ENCODE peak calls at places on chromosomes 11 and 22, in five cellular contexts. X is IMR-90, J is breast epithelium, B is testis, E is gastrocnemius medialis. H is an unnamed sample.

GRCh38 chr22:44847380-44847779 is 95.0 kb downstream of the ARHGAP8 start:
- DNase-seq in B (no peak), J (no peak), X (no peak), E (no peak), H (no peak)

GRCh38 chr11:126152586-126152985 is 58.9 kb downstream of the RPUSD4 start:
- DNase-seq in B (no peak), J (no peak), E (no peak), X (no peak), H (no peak)

GRCh38 chr11:116115801-116116200 is 611.6 kb upstream of the CADM1 start:
- DNase-seq in B (no peak), X (no peak), J (no peak), E (no peak), H (no peak)

GRCh38 chr11:36540998-36541397 is 26.8 kb upstream of the RAG1 start:
- DNase-seq in E (peak), B (peak), J (no peak), X (peak), H (peak)

GRCh38 chr22:29308148-29308790 is 1.8 kb downstream of the GAS2L1 start:
- DNase-seq in J (no peak), X (no peak), E (no peak), B (no peak), H (no peak)

GRCh38 chr11:59680287-59681154 is 11.7 kb upstream of the PATL1 start:
- DNase-seq in B (peak), E (peak), X (peak), J (peak), H (peak)

GRCh38 chr11:57480409-57481137 is 20.2 kb downstream of the RTN4RL2 start:
- DNase-seq in E (no peak), X (peak), B (peak), J (no peak), H (peak)

GRCh38 chr11:94674005-94674491 is 94.1 kb upstream of the AMOTL1 start:
- DNase-seq in E (peak), J (no peak), X (no peak), B (no peak), H (peak)

GRCh38 chr11:64504999-64505398 is 86.0 kb upstream of the SLC22A12 start:
- DNase-seq in E (no peak), B (peak), X (no peak), J (no peak), H (no peak)

GRCh38 chr22:22681221-22681739 is 36.9 kb downstream of the GGTLC2 start:
- DNase-seq in E (no peak), B (no peak), J (no peak), X (peak), H (no peak)

GRCh38 chr11:57515332-57516060 is at the start of gene SLC43A1:
- DNase-seq in E (peak), J (no peak), B (peak), X (peak), H (peak)

GRCh38 chr11:66288138-66288865 is 641 bp downstream of the YIF1A start:
- DNase-seq in X (no peak), E (no peak), B (no peak), J (no peak), H (no peak)

GRCh38 chr22:27372969-27373670 is 428.4 kb downstream of the MN1 start:
- DNase-seq in E (no peak), B (no peak), X (no peak), J (no peak), H (no peak)

GRCh38 chr22:43007519-43008102 is 7.3 kb downstream of the PACSIN2 start:
- DNase-seq in E (no peak), J (no peak), X (peak), B (no peak), H (peak)

GRCh38 chr11:65412271-65413076 is 10.1 kb upstream of the NEAT1 start:
- DNase-seq in E (no peak), B (no peak), X (no peak), J (peak), H (no peak)

GRCh38 chr11:115321602-115322289 is 182.5 kb downstream of the CADM1 start:
- DNase-seq in X (peak), B (no peak), J (no peak), E (no peak), H (no peak)

GRCh38 chr11:64337538-64338249 is 2.3 kb upstream of the CCDC88B start:
- DNase-seq in J (no peak), E (no peak), X (no peak), B (no peak), H (no peak)

DNA sequence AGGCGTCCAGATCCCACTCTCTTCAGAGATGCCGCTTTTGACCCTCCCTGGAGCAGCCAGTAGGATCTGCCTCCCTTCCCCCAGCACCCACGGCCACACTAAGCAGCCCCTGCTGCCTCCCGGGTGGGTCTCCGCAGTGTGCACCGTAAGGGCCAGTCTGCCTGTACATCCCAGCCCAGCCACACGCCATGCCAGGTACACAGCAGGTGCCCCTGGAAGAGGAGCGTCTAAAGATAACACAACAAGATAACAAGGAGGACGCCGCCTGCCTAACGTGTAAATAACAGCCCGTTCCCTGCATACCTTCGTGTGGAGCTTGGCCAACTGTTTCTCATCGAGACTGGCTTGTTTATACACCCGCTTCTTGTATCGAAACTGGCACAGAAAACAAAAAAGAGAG is 139.4 kb downstream of the SHANK2 start:
- DNase-seq in J (no peak), B (no peak), X (no peak), E (no peak), H (no peak)
- TF ChIP-seq CTCF in J (no peak), B (no peak), X (no peak), E (no peak), H (no peak)

DNA sequence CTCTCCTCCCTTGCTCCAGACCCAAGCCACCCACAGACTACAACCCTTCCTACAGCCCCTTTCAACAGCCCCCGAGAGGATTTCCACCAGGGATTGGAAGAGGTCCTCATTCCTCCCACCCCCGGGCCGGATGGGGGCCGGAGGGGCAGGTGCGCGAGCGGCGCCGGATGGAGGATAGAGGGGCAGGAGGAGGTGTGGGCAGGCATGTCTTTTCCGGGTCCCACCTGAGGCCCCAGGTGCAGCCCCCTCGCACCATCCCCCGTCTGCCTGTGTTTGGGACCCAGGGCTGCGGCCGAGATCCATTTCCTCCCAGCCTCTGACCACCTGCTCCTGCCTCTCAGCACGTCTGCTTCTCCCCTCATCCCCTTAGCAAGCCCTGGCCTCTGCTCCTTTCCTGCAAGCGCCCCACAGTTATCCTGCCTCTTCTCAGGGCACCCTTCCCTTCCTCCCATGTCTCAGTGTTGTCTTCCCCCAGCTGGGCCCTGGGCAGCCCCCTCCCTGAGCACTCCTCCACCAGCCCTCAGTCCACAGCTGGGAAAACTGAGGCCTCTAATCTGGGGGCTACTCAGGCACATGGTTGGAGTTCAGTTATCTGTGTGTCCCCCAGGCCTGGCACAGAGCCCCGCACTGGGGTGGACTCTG is 19.3 kb upstream of the CBX7 start:
- DNase-seq in E (no peak), J (no peak), X (no peak), B (no peak), H (no peak)
- H3K27ac ChIP-seq in E (peak), J (no peak), X (no peak), B (no peak), H (no peak)

DNA sequence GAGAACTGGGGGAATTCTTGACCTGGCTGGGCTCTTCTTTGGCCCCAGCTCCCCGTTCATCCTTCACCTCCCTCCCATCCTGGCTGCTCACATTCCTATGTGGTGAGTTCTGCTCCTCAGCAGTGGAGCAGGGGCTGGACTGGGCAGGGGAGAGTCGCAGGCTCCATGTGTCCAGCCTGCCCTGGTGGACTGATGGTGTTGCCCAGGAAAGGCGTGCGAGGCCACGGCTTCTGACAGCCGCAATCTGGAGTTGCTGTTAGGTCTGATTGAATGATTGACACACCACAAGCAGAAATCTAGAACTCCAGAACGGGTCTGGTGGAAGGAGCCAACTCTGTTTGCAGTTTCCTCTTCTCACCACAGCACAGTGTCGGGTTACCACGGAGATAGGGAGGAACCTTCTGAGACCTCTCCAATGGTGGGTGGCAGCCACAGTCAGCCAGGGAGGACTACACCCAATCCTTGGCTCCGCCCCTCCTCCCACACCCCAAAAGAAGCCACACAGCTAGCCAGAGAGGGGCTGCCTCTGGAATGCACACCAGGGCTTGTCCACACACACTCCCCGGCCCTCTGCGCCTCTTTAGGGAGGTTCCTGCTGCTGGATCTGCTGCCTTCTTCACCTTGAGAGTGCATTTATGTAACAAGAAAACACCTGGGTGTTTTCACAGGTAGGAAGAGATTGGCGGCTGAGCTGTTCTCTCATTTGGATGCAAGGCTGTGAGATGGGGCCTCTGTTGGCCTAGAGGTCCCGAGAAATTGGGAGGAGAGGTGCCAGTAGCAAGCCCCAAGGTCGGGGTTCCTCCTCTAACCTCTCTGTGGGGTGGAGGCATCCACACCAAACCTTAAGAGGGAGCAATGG is 56.4 kb upstream of the CD44 start:
- DNase-seq in B (peak), X (peak), J (peak), E (peak), H (peak)
- TF ChIP-seq POLR2A in B (no peak), X (peak), J (no peak), E (no peak), H (no peak)

DNA sequence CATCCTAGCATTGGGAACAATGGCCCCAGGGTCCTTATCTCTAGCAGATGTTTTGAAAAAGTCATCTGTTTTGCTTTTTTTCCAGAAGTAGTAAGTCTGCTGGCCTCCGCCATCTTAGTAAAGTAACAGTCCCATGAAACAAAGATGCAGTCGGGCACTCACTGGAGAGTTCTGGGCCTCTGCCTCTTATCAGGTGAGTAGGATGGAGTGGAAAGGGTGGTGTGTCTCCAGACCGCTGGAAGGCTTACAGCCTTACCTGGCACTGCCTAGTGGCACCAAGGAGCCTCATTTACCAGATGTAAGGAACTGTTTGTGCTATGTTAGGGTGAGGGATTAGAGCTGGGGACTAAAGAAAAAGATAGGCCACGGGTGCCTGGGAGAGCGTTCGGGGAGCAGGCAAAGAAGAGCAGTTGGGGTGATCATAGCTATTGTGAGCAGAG is 299 bp downstream of the CD3E start:
- DNase-seq in X (no peak), J (no peak), E (no peak), B (no peak), H (no peak)
- TF ChIP-seq CTCF in X (no peak), J (no peak), E (no peak), B (no peak), H (no peak)

GRCh38 chr11:118922745-118923627 is 2.7 kb downstream of the BCL9L start:
- DNase-seq in J (no peak), X (no peak), E (no peak), B (no peak), H (no peak)

GRCh38 chr11:118921929-118922744 is 3.6 kb downstream of the BCL9L start:
- DNase-seq in J (peak), B (peak), E (peak), X (peak), H (peak)

GRCh38 chr11:118923721-118924587 is 1.8 kb downstream of the BCL9L start:
- DNase-seq in B (no peak), X (no peak), J (no peak), E (no peak), H (no peak)

GRCh38 chr11:118918686-118919280 is 6.9 kb downstream of the BCL9L start:
- DNase-seq in J (no peak), X (peak), E (no peak), B (peak), H (peak)

GRCh38 chr11:118921121-118921928 is 4.4 kb downstream of the BCL9L start:
- DNase-seq in X (peak), E (peak), J (no peak), B (peak), H (peak)
- H3K27ac ChIP-seq in X (peak), E (peak), J (peak), B (peak), H (peak)

GRCh38 chr11:82270870-82271269 is 462.8 kb downstream of the FAM181B start:
- DNase-seq in J (no peak), E (no peak), B (no peak), X (no peak), H (no peak)
- TF ChIP-seq POLR2A in J (no peak), E (no peak), B (no peak), X (no peak), H (no peak)

DNA sequence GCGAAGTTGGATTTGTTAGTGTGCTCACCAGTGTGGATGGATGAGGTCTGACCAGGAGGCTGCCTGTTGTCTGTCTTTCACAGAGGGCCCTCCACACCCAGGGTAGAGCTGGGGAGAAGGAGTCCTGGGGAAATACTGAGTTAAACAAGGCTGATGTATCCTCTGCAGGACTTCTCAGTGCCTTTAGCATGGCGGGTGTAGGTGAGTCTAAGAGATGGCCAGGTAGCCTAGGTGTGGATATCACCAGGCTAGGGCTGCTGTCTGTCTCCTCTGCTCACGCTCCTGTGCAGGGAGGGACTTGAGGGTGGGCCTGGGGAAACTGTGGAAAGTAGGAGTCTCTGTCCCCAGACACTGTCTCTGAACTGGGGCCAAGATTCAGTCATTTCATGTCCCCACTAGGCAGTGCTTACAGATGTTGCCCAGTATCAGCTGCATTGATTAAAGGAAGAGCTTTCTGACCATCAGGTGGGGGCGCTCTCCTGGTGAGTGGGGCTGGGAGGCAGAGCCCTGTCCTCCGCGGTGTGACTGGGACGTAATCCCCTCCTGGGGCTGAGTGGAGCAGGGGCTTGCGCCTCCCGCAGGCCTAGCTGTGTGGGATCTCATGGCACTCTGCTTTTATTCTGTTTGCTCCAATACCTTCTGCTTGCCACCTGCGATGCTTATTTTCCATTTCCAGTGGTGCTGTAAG is 35.5 kb upstream of the CCDC188 start:
- DNase-seq in J (no peak), X (no peak), B (no peak), E (no peak), H (no peak)
- TF ChIP-seq CTCF in J (no peak), X (peak), B (no peak), E (no peak), H (no peak)

GRCh38 chr11:68138256-68138655 is 17.1 kb upstream of the CHKA start:
- DNase-seq in X (no peak), J (no peak), B (no peak), E (no peak), H (no peak)
- H3K27ac ChIP-seq in X (no peak), J (peak), B (no peak), E (no peak), H (no peak)